ENCODE peak calls at places on chromosomes 6 and 20, in ten cellular contexts. K, I, S, F, M, C, G, E, A and B are unnamed samples.

GRCh38 chr6:145633981-145634627 is 101.2 kb downstream of the EPM2A start:
- DNase-seq in K (peak), I (peak), S (peak), F (peak), M (peak), C (peak), G (peak), E (peak), A (peak), B (peak)

GRCh38 chr20:35271904-35272303 is 6.0 kb downstream of the MMP24OS start:
- DNase-seq in K (no peak), I (no peak), S (no peak), F (no peak), M (no peak), C (no peak), G (peak), E (no peak), A (no peak), B (no peak)

GRCh38 chr6:133584903-133585302 is 304.0 kb upstream of the TCF21 start:
- DNase-seq in K (no peak), I (no peak), S (no peak), F (no peak), M (no peak), C (no peak), G (no peak), E (no peak), A (no peak), B (no peak)

GRCh38 chr6:56527934-56528333 is 114.8 kb downstream of the DST start:
- DNase-seq in K (no peak), I (no peak), S (no peak), F (no peak), M (no peak), C (no peak), G (no peak), E (no peak), A (peak), B (no peak)

GRCh38 chr6:16747232-16748027 is 13.8 kb downstream of the ATXN1 start:
- DNase-seq in K (no peak), I (peak), S (no peak), F (no peak), M (peak), C (no peak), G (peak), E (no peak), A (peak), B (no peak)

GRCh38 chr20:51752343-51752951 is 15.7 kb downstream of the ATP9A start:
- DNase-seq in K (no peak), I (peak), S (no peak), F (no peak), M (peak), C (no peak), G (peak), E (no peak), A (peak), B (peak)

GRCh38 chr6:52087498-52087999 is at the start of gene PKHD1:
- DNase-seq in K (no peak), I (no peak), S (no peak), F (no peak), M (peak), C (peak), G (peak), E (peak), A (peak), B (no peak)

GRCh38 chr20:33450867-33451266 is 7.3 kb upstream of the SNTA1 start:
- DNase-seq in K (no peak), I (peak), S (no peak), F (no peak), M (no peak), C (no peak), G (peak), E (no peak), A (peak), B (peak)

GRCh38 chr6:65170273-65170672 is 536.8 kb downstream of the EYS start:
- DNase-seq in K (no peak), I (peak), S (no peak), F (no peak), M (no peak), C (no peak), G (no peak), E (no peak), A (peak), B (no peak)